ENCODE peak calls at places on chromosome 3, in ten cellular contexts. H is astrocyte of the spinal cord; G is right lobe of liver; Z is CD8-positive, alpha-beta T cell; V is ovary; U is endothelial cell of umbilical vein; T is fibroblast of lung; E is PC-3; L is endodermal cell; K is breast epithelium. I is an unnamed sample.

GRCh38 chr3:138381413-138381901 is 33.1 kb downstream of the MRAS start:
- DNase-seq in H (peak), G (no peak), Z (no peak), V (peak), U (no peak), T (peak), E (no peak), L (no peak), K (no peak), I (no peak)

GRCh38 chr3:83890039-83890762 is 1068.6 kb upstream of the CADM2 start:
- DNase-seq in H (peak), G (no peak), Z (no peak), V (no peak), U (no peak), T (peak), E (peak), L (no peak), K (no peak), I (no peak)

GRCh38 chr3:40847571-40847992 is 322.8 kb downstream of the ZNF621 start:
- DNase-seq in H (peak), G (no peak), Z (no peak), V (peak), U (peak), T (peak), E (peak), L (peak), K (no peak), I (no peak)

GRCh38 chr3:78967061-78967460 is 800.7 kb downstream of the ROBO1 start:
- DNase-seq in H (no peak), G (no peak), Z (no peak), V (no peak), U (no peak), T (no peak), E (peak), L (no peak), K (no peak), I (no peak)

GRCh38 chr3:159273608-159274007 is 471.8 kb downstream of the MFSD1 start:
- DNase-seq in H (peak), G (peak), Z (no peak), V (no peak), U (peak), T (peak), E (peak), L (peak), K (no peak), I (no peak)

GRCh38 chr3:173770011-173770410 is 372.5 kb downstream of the NLGN1 start:
- DNase-seq in H (peak), G (no peak), Z (no peak), V (no peak), U (peak), T (peak), E (no peak), L (no peak), K (no peak), I (no peak)

GRCh38 chr3:177932750-177933660 is 603.2 kb upstream of the KCNMB2 start:
- DNase-seq in H (peak), G (no peak), Z (no peak), V (no peak), U (peak), T (peak), E (peak), L (no peak), K (no peak), I (no peak)

GRCh38 chr3:141231923-141232861 is 567 bp downstream of the PXYLP1 start:
- DNase-seq in H (no peak), G (peak), Z (peak), V (peak), U (peak), T (peak), E (peak), L (peak), K (peak), I (peak)

GRCh38 chr3:197337656-197338055 is 39.2 kb upstream of the DLG1 start:
- DNase-seq in H (peak), G (no peak), Z (no peak), V (no peak), U (no peak), T (peak), E (peak), L (peak), K (no peak), I (no peak)

GRCh38 chr3:99760602-99761001 is 57.1 kb upstream of the CMSS1 start:
- DNase-seq in H (no peak), G (no peak), Z (no peak), V (no peak), U (no peak), T (peak), E (no peak), L (no peak), K (no peak), I (no peak)

GRCh38 chr3:139173372-139174108 is 128.8 kb upstream of the PRR23C start:
- DNase-seq in H (peak), G (peak), Z (no peak), V (peak), U (peak), T (peak), E (peak), L (no peak), K (no peak), I (no peak)

GRCh38 chr3:123679712-123680386 is 95.0 kb upstream of the HACD2 start:
- DNase-seq in H (no peak), G (no peak), Z (no peak), V (peak), U (no peak), T (no peak), E (no peak), L (no peak), K (no peak), I (no peak)

GRCh38 chr3:170458285-170458684 is 39.6 kb downstream of the CLDN11 start:
- DNase-seq in H (no peak), G (no peak), Z (no peak), V (no peak), U (no peak), T (no peak), E (no peak), L (no peak), K (no peak), I (no peak)

GRCh38 chr3:61583890-61584289 is 22.5 kb downstream of the PTPRG start:
- DNase-seq in H (no peak), G (no peak), Z (no peak), V (no peak), U (no peak), T (no peak), E (no peak), L (no peak), K (no peak), I (no peak)

GRCh38 chr3:64341355-64341754 is 116.1 kb upstream of the PRICKLE2 start:
- DNase-seq in H (no peak), G (no peak), Z (no peak), V (peak), U (no peak), T (peak), E (no peak), L (peak), K (no peak), I (no peak)

GRCh38 chr3:59773970-59774369 is 724.1 kb upstream of the CFAP20DC start:
- DNase-seq in H (no peak), G (no peak), Z (no peak), V (no peak), U (no peak), T (no peak), E (no peak), L (no peak), K (no peak), I (no peak)

GRCh38 chr3:52451237-52452083 is 2.4 kb downstream of the TNNC1 start:
- DNase-seq in H (no peak), G (no peak), Z (no peak), V (no peak), U (no peak), T (no peak), E (no peak), L (peak), K (no peak), I (no peak)

GRCh38 chr3:69740103-69741021 is 1.1 kb downstream of the MITF start:
- DNase-seq in H (no peak), G (peak), Z (no peak), V (peak), U (no peak), T (no peak), E (peak), L (peak), K (peak), I (peak)

GRCh38 chr3:62818347-62818746 is 56.9 kb downstream of the CADPS start:
- DNase-seq in H (no peak), G (no peak), Z (no peak), V (no peak), U (no peak), T (no peak), E (no peak), L (no peak), K (no peak), I (no peak)

GRCh38 chr3:124281453-124282316 is 289.8 kb upstream of the ROPN1 start:
- DNase-seq in H (peak), G (no peak), Z (no peak), V (no peak), U (peak), T (peak), E (peak), L (peak), K (no peak), I (peak)

GRCh38 chr3:159209459-159209858 is 407.6 kb downstream of the MFSD1 start:
- DNase-seq in H (no peak), G (no peak), Z (no peak), V (no peak), U (no peak), T (no peak), E (no peak), L (no peak), K (no peak), I (no peak)

GRCh38 chr3:195802261-195802701 is 9.4 kb downstream of the MUC4 start:
- DNase-seq in H (no peak), G (no peak), Z (peak), V (no peak), U (no peak), T (no peak), E (no peak), L (peak), K (no peak), I (no peak)

GRCh38 chr3:127485396-127486170 is 105.0 kb downstream of the TPRA1 start:
- DNase-seq in H (no peak), G (no peak), Z (no peak), V (peak), U (no peak), T (no peak), E (no peak), L (peak), K (no peak), I (no peak)

GRCh38 chr3:73727117-73727802 is 102.5 kb upstream of the PDZRN3 start:
- DNase-seq in H (peak), G (no peak), Z (no peak), V (no peak), U (no peak), T (peak), E (no peak), L (peak), K (no peak), I (no peak)

GRCh38 chr3:2568929-2569328 is 470.3 kb downstream of the CNTN4 start:
- DNase-seq in H (no peak), G (no peak), Z (no peak), V (no peak), U (no peak), T (no peak), E (no peak), L (no peak), K (no peak), I (no peak)

GRCh38 chr3:67045711-67046465 is 47.8 kb downstream of the KBTBD8 start:
- DNase-seq in H (no peak), G (no peak), Z (no peak), V (no peak), U (no peak), T (no peak), E (no peak), L (no peak), K (no peak), I (no peak)

GRCh38 chr3:190491533-190492054 is 22.3 kb upstream of the IL1RAP start:
- DNase-seq in H (no peak), G (no peak), Z (no peak), V (no peak), U (no peak), T (peak), E (peak), L (no peak), K (no peak), I (no peak)

GRCh38 chr3:134803051-134803505 is 8.0 kb downstream of the EPHB1 start:
- DNase-seq in H (no peak), G (no peak), Z (no peak), V (no peak), U (no peak), T (no peak), E (no peak), L (peak), K (no peak), I (peak)

GRCh38 chr3:64505419-64505818 is 182.4 kb downstream of the ADAMTS9 start:
- DNase-seq in H (no peak), G (no peak), Z (no peak), V (no peak), U (peak), T (no peak), E (no peak), L (no peak), K (no peak), I (no peak)

DNA sequence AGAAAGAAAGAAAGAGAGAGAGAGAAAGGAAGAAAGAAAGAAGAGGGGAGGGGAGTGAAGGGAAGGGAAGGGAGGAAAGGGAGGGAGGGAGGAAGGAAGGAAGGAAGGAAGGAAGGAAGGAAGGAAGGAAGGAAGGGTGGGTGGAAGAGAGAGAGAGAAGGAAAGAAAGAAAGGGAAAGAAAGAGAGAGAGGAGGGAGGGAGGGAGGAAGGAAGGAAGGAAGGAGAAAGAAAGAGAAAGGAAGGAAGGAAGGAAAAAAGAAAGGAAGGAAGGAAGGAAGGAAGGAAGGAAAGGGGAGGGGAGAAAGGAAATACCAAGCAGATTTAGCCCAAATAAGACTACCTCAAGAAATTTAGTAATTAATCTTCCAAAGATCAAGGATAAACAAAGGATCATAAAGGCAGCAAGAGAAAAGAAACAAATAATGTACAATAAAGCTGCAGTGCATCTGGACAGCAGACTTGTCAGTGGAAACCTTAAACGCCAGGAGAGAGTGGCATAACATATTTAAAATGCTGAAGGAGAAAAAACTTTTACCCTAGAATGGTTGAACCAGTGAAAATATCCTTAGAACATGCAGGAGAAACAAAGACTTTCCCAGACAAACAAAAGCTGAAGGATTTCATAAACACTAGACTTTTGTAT is 427.6 kb downstream of the TBL1XR1 start:
- DNase-seq in H (no peak), G (no peak), Z (no peak), V (no peak), U (no peak), T (no peak), E (no peak), L (no peak), K (no peak), I (no peak)
- TF ChIP-seq CTCF in H (no peak), G (no peak), Z (no peak), V (no peak), U (no peak), T (no peak), E (no peak), L (no peak), K (no peak), I (no peak)

GRCh38 chr3:129359102-129359461 is 69.4 kb downstream of the EFCAB12 start:
- DNase-seq in H (no peak), G (no peak), Z (no peak), V (no peak), U (no peak), T (no peak), E (no peak), L (peak), K (no peak), I (no peak)
- TF ChIP-seq CTCF in H (no peak), G (no peak), Z (no peak), V (no peak), U (no peak), T (no peak), E (no peak), L (no peak), K (no peak), I (no peak)

DNA sequence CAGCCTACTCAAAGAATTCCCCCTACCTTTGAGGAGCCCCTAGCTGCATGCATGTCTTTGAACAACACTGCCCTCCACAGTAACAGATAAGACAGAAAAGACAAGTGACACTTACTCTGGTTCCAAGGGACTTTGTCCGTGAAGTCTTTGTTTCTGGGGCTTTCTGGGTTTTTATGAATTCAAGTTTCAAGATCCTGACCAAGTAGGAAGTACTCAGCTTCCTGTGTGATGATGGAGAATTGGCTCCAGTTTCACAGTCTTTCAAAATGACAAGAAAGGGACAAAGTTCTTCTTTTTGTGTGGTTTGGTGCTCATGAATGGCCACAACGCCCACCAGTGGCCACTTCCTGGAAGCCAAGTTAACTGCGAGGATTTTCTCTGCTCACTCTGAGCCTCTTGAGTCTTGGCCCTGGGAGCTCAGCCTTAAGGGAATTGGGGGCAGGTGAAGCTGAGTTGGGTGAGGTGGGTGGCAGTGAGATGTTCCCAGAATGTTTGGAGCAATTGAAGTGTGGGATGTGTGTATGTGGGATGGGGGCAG is at the start of gene CCR1:
- DNase-seq in H (peak), G (no peak), Z (peak), V (no peak), U (no peak), T (peak), E (peak), L (peak), K (no peak), I (peak)
- TF ChIP-seq CTCF in H (peak), G (peak), Z (no peak), V (no peak), U (peak), T (peak), E (peak), L (peak), K (peak), I (peak)

GRCh38 chr3:32495085-32495484 is 7.6 kb downstream of the CMTM6 start:
- DNase-seq in H (no peak), G (no peak), Z (no peak), V (no peak), U (no peak), T (no peak), E (no peak), L (no peak), K (no peak), I (no peak)
- TF ChIP-seq CTCF in H (no peak), G (no peak), Z (no peak), V (no peak), U (no peak), T (no peak), E (no peak), L (no peak), K (no peak), I (no peak)

GRCh38 chr3:131658115-131658514 is 155.3 kb upstream of the MRPL3 start:
- DNase-seq in H (no peak), G (no peak), Z (no peak), V (no peak), U (no peak), T (no peak), E (no peak), L (no peak), K (no peak), I (no peak)
- TF ChIP-seq CTCF in H (peak), G (no peak), Z (no peak), V (no peak), U (no peak), T (no peak), E (peak), L (peak), K (no peak), I (peak)

GRCh38 chr3:3998140-3998977 is 199.1 kb downstream of the LRRN1 start:
- DNase-seq in H (peak), G (no peak), Z (peak), V (no peak), U (peak), T (peak), E (peak), L (peak), K (no peak), I (peak)
- TF ChIP-seq CTCF in H (peak), G (peak), Z (peak), V (no peak), U (no peak), T (no peak), E (peak), L (peak), K (peak), I (peak)

I was measured in GM20000.